ENCODE peak calls at places on chromosomes 7 and 10, in seven cellular contexts. Y, G, L, J, I, D and R are unnamed samples.

GRCh38 chr10:48251525-48252353 is 22.8 kb downstream of the FRMPD2 start:
- DNase-seq in D (no peak), L (no peak), I (no peak), J (no peak), Y (no peak), G (no peak), R (no peak)

GRCh38 chr7:98165827-98166667 is 45.2 kb upstream of the BHLHA15 start:
- DNase-seq in G (no peak), I (peak), D (peak), L (peak), Y (peak), J (peak), R (peak)

GRCh38 chr10:121405096-121405495 is 193.1 kb downstream of the FGFR2 start:
- DNase-seq in G (no peak), J (no peak), I (no peak), D (no peak), Y (no peak), L (no peak), R (no peak)

GRCh38 chr7:50497068-50497642 is 47.0 kb upstream of the FIGNL1 start:
- DNase-seq in D (no peak), Y (no peak), I (no peak), G (no peak), J (peak), L (peak), R (no peak)

GRCh38 chr10:48509974-48510692 is 94.7 kb downstream of the ARHGAP22 start:
- DNase-seq in L (peak), J (no peak), I (no peak), D (peak), G (no peak), Y (no peak), R (peak)

GRCh38 chr10:11449761-11450160 is 161.7 kb downstream of the USP6NL start:
- DNase-seq in Y (no peak), G (no peak), L (no peak), J (no peak), D (no peak), I (no peak), R (no peak)

GRCh38 chr10:88318803-88319202 is 264.3 kb downstream of the RNLS start:
- DNase-seq in L (peak), D (peak), Y (peak), I (no peak), G (no peak), J (no peak), R (no peak)

GRCh38 chr10:103849880-103850571 is 5.3 kb downstream of the SH3PXD2A start:
- DNase-seq in L (no peak), J (no peak), Y (no peak), I (no peak), G (no peak), D (no peak), R (no peak)

GRCh38 chr7:38863609-38864291 is 45.2 kb downstream of the VPS41 start:
- DNase-seq in Y (peak), D (peak), L (no peak), G (no peak), J (no peak), I (peak), R (no peak)

GRCh38 chr10:35307297-35307696 is 29.0 kb upstream of the CCNY start:
- DNase-seq in J (no peak), I (no peak), L (no peak), Y (no peak), G (no peak), D (no peak), R (no peak)

GRCh38 chr7:19405546-19405945 is 260.3 kb upstream of the FERD3L start:
- DNase-seq in I (no peak), Y (no peak), D (no peak), L (no peak), J (no peak), G (no peak), R (no peak)

GRCh38 chr10:118216071-118216470 is 126.1 kb downstream of the FAM204A start:
- DNase-seq in G (no peak), I (no peak), L (no peak), Y (no peak), J (no peak), D (no peak), R (no peak)

GRCh38 chr10:97676770-97677581 is 10.1 kb downstream of the AVPI1 start:
- DNase-seq in L (peak), J (peak), I (no peak), G (no peak), D (peak), Y (no peak), R (peak)

GRCh38 chr10:104580774-104581675 is 60.1 kb upstream of the SORCS3 start:
- DNase-seq in D (peak), I (peak), L (peak), G (peak), J (peak), Y (peak), R (peak)

GRCh38 chr7:96655956-96656355 is 53.7 kb downstream of the SEM1 start:
- DNase-seq in L (no peak), D (no peak), J (no peak), I (no peak), Y (no peak), G (no peak), R (no peak)

GRCh38 chr7:1813394-1814088 is 143.5 kb downstream of the ELFN1 start:
- DNase-seq in D (no peak), I (no peak), G (no peak), Y (no peak), J (peak), L (no peak), R (no peak)

GRCh38 chr7:44147026-44147881 is 6.1 kb upstream of the MYL7 start:
- DNase-seq in G (no peak), I (no peak), Y (no peak), L (peak), J (peak), D (no peak), R (no peak)

GRCh38 chr7:16951483-16952080 is 69.8 kb upstream of the AGR3 start:
- DNase-seq in Y (no peak), J (no peak), D (no peak), L (no peak), I (no peak), G (no peak), R (no peak)

GRCh38 chr10:76327441-76327840 is 896.0 kb downstream of the LRMDA start:
- DNase-seq in L (no peak), I (no peak), D (no peak), J (no peak), G (no peak), Y (no peak), R (no peak)

GRCh38 chr7:128796325-128796724 is 4.6 kb downstream of the CCDC136 start:
- DNase-seq in J (no peak), L (no peak), D (no peak), G (no peak), I (no peak), Y (no peak), R (no peak)

GRCh38 chr7:130996841-130997231 is 262.8 kb upstream of the KLF14 start:
- DNase-seq in I (no peak), Y (peak), G (no peak), J (no peak), L (no peak), D (peak), R (no peak)

GRCh38 chr10:36489181-36489927 is 636.0 kb upstream of the ANKRD30A start:
- DNase-seq in G (no peak), D (no peak), L (no peak), Y (no peak), J (no peak), I (no peak), R (no peak)

GRCh38 chr7:100567045-100567730 is 6.5 kb downstream of the SAP25 start:
- DNase-seq in G (no peak), I (no peak), Y (no peak), L (no peak), J (no peak), D (no peak), R (no peak)

GRCh38 chr10:132858121-132859081 is 72.5 kb upstream of the NKX6-2 start:
- DNase-seq in G (no peak), J (no peak), L (no peak), Y (no peak), D (no peak), I (no peak), R (no peak)

GRCh38 chr10:67834375-67834774 is 3.6 kb downstream of the DNAJC12 start:
- DNase-seq in I (no peak), G (no peak), L (no peak), J (no peak), Y (no peak), D (no peak), R (no peak)

GRCh38 chr7:157603716-157604115 is 266.9 kb downstream of the DNAJB6 start:
- DNase-seq in G (no peak), Y (no peak), D (no peak), I (no peak), J (no peak), L (no peak), R (no peak)

GRCh38 chr7:51315393-51316261 is 982 bp downstream of the COBL start:
- DNase-seq in I (no peak), L (no peak), J (peak), D (peak), G (no peak), Y (peak), R (peak)

GRCh38 chr7:28020302-28020940 is 160.2 kb downstream of the JAZF1 start:
- DNase-seq in Y (peak), D (peak), J (peak), I (peak), G (peak), L (peak), R (peak)

DNA sequence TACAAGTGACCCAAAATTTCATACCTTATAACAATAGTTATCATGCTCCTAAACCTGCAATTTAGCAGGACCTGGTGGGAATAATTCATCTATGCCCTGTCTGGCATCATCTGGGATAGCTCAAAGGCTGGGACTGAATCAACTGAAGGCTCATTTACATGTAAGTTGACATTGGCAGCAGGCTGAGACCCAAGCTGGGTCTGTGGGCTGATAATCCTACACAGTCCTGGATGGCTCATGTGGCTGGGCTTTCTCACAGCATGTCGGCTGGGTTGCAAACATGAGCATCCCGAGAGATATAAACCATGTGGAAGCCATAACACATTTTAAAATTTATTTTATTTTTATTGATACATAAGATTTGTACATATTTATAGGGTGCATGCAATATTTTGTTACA is 19.5 kb upstream of the ABCB5 start:
- DNase-seq in I (no peak), Y (no peak), G (no peak), J (no peak), D (no peak), L (no peak), R (no peak)
- TF ChIP-seq JUND in I (no peak), Y (no peak), G (no peak), J (no peak), D (no peak), L (no peak), R (no peak)

DNA sequence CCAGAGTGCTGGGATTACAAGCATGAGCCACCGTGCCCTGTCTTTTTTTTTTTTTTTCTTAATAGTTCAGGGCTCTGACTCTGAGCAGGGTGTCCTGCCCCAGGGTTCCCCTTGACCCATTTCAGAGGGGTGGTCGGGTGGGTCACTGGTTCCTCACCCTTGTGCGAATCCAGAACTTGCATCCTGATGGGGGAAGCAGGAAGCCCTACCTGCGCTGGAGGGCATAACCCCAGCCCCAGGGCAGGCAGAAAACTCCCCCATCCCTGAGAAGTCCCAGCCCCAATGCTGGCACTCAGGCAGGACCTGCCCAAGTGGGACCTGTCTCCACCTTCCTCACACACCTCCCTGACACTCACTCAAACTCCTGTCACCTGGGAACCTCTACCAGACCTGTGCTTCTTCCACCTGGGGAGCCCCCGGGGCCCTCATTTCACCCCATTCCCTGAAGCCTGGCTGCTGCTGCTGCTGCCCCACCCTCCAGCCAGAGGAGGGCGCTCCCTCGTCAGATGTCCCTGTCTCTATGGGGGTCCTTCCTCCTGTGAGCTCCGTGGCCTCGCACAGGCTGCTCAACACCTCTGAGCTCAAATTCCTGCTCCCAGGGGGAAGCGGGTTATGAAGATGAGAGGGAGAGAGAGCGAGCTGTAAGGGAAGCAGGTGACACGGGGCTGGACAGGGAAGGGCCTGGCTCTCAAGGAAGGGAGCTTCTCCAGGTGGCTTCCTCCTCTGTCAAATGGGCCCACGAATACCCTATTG is 15.1 kb upstream of the ZNF273 start:
- DNase-seq in J (peak), Y (no peak), L (peak), G (no peak), D (peak), I (peak), R (no peak)
- TF ChIP-seq JUND in J (no peak), Y (no peak), L (no peak), G (no peak), D (no peak), I (no peak), R (no peak)

GRCh38 chr7:116802784-116803183 is 59.6 kb upstream of the CAPZA2 start:
- DNase-seq in Y (peak), I (no peak), D (peak), J (peak), L (peak), G (no peak), R (no peak)
- TF ChIP-seq JUND in Y (peak), I (no peak), D (no peak), J (no peak), L (peak), G (no peak), R (no peak)

GRCh38 chr7:127486654-127487053 is 94.1 kb upstream of the ZNF800 start:
- DNase-seq in L (peak), G (no peak), I (no peak), Y (no peak), J (no peak), D (no peak), R (no peak)
- TF ChIP-seq JUND in L (no peak), G (no peak), I (no peak), Y (no peak), J (no peak), D (no peak), R (no peak)

GRCh38 chr7:84027678-84028077 is 166.9 kb downstream of the SEMA3A start:
- DNase-seq in D (no peak), L (no peak), G (no peak), Y (no peak), J (no peak), I (no peak), R (no peak)

GRCh38 chr7:84021292-84021898 is 173.2 kb downstream of the SEMA3A start:
- DNase-seq in Y (no peak), J (no peak), I (no peak), L (no peak), G (no peak), D (no peak), R (no peak)

GRCh38 chr7:84025332-84025927 is 169.2 kb downstream of the SEMA3A start:
- DNase-seq in I (peak), D (peak), G (no peak), Y (peak), J (no peak), L (peak), R (no peak)

GRCh38 chr7:84022009-84022408 is 172.6 kb downstream of the SEMA3A start:
- DNase-seq in J (no peak), Y (no peak), G (no peak), I (no peak), D (no peak), L (no peak), R (no peak)

DNA sequence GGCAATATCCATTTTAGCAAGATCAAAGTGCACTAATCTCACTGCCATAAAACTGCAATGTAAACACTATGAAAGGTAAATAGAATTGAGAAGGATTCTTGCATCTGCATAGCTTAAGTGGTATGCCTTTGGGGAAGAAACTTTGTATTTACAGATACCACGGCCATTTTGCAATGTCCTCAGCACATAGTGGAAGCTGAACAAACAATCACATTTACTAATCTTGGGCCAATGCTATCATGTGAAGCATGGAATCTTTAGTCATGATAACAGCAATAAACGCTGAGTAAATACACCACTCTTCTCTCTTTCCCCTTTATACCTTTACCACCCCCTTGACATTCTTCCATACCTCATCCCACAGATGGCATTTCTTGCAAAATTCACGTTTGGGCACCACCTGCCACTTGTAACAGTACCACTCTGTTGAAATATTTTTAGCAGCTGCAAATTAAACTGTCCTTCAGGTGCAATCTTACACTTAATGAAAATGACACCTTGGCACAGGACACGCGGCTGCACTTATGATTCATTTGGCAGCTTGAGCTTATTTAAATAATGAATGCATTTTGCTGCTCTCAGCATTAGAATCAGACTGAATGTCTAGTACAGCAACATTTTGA is 171.8 kb downstream of the SEMA3A start:
- DNase-seq in L (no peak), Y (no peak), D (peak), G (no peak), J (no peak), I (no peak), R (peak)
- TF ChIP-seq JUND in L (no peak), Y (no peak), D (no peak), G (no peak), J (no peak), I (no peak), R (no peak)

GRCh38 chr10:111273635-111274034 is 196.8 kb downstream of the ADRA2A start:
- DNase-seq in G (no peak), I (no peak), Y (no peak), J (no peak), L (no peak), D (no peak), R (no peak)

GRCh38 chr10:111281516-111281915 is 204.7 kb downstream of the ADRA2A start:
- DNase-seq in G (no peak), I (no peak), L (peak), Y (peak), J (peak), D (peak), R (peak)

GRCh38 chr10:111275091-111275490 is 198.3 kb downstream of the ADRA2A start:
- DNase-seq in D (no peak), G (no peak), I (no peak), J (no peak), L (no peak), Y (no peak), R (no peak)

DNA sequence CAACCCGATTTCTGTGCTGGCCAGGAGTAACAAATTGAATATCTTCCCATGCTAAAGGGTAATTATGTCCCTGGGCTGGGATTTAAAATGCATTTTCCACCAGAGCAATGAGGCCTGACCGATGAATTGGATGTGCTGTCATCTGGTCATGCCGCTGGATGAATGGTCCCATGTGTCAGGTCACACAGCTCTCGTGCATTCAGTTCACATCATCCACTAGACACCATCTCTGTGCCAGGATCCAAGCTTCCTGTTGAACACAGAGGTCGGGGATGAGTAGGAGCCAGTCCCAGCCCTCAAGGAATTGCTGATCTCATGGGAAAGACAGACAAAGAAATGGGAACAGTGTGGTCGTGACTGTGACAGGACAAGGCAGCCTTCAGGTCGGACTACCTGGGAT is 200.9 kb downstream of the ADRA2A start:
- DNase-seq in D (no peak), L (no peak), I (no peak), J (no peak), Y (no peak), G (no peak), R (no peak)
- TF ChIP-seq JUND in D (no peak), L (no peak), I (no peak), J (no peak), Y (no peak), G (no peak), R (no peak)